ENCODE peak calls at places on chromosomes 12 and 14, in five cellular contexts. Q, J, M, Y and G are unnamed samples.

GRCh38 chr14:82905762-82906161 is 1372.1 kb upstream of the SEL1L start:
- DNase-seq in J (no peak), M (no peak), Y (no peak), Q (no peak), G (no peak)

GRCh38 chr12:83121886-83122622 is 435.3 kb downstream of the TMTC2 start:
- DNase-seq in Y (no peak), M (no peak), J (no peak), Q (no peak), G (no peak)

GRCh38 chr12:9741726-9742125 is 8.8 kb upstream of the CLECL1 start:
- DNase-seq in Q (no peak), Y (no peak), J (no peak), M (peak; percentile 95), G (no peak)

GRCh38 chr12:7555752-7556151 is 52.2 kb upstream of the CD163 start:
- DNase-seq in Q (no peak), M (no peak), J (no peak), Y (peak; percentile 65), G (no peak)

GRCh38 chr12:124505001-124505818 is 62.2 kb downstream of the NCOR2 start:
- DNase-seq in Y (no peak), J (no peak), Q (no peak), M (no peak), G (no peak)

GRCh38 chr12:127193341-127193740 is 1073.6 kb upstream of the TMEM132C start:
- DNase-seq in Q (no peak), M (no peak), J (no peak), Y (no peak), G (no peak)

GRCh38 chr12:41545761-41546160 is 357.6 kb downstream of the PDZRN4 start:
- DNase-seq in M (no peak), Y (no peak), J (no peak), Q (no peak), G (no peak)

GRCh38 chr14:102505775-102506598 is 3.6 kb downstream of the ANKRD9 start:
- DNase-seq in Q (no peak), Y (no peak), M (no peak), J (no peak), G (no peak)

GRCh38 chr12:53174881-53175491 is 5.5 kb upstream of the ZNF740 start:
- DNase-seq in Q (no peak), Y (peak; percentile 36), J (no peak), M (peak; percentile 49), G (no peak)

GRCh38 chr12:116426391-116427136 is 132.6 kb upstream of the MAP1LC3B2 start:
- DNase-seq in Y (peak; percentile 95), Q (no peak), J (peak; percentile 79), M (no peak), G (no peak)

GRCh38 chr14:61698216-61698980 is 3.1 kb downstream of the HIF1A start:
- DNase-seq in Y (no peak), M (no peak), J (no peak), Q (no peak), G (no peak)

GRCh38 chr14:59483360-59483759 is 848 bp downstream of the L3HYPDH start:
- DNase-seq in J (no peak), Q (no peak), M (no peak), Y (peak; percentile 33), G (no peak)

GRCh38 chr14:96246535-96246839 is 9.5 kb upstream of the BDKRB1 start:
- DNase-seq in J (peak; percentile 35), Y (peak; percentile 93), M (no peak), Q (no peak), G (no peak)

GRCh38 chr12:89251326-89252237 is 100.7 kb downstream of the DUSP6 start:
- DNase-seq in Y (no peak), J (no peak), M (no peak), Q (no peak), G (no peak)

GRCh38 chr12:110786012-110786411 is 43.3 kb upstream of the PPP1CC start:
- DNase-seq in J (no peak), M (no peak), Y (no peak), Q (no peak), G (no peak)

GRCh38 chr12:27575780-27576154 is 51.8 kb downstream of the PPFIBP1 start:
- DNase-seq in Y (no peak), J (no peak), Q (no peak), M (no peak), G (no peak)

GRCh38 chr12:99147150-99147549 is 500.4 kb upstream of the GARIN6 start:
- DNase-seq in M (no peak), Y (no peak), J (no peak), Q (no peak), G (no peak)

GRCh38 chr12:48002179-48002601 is 2.1 kb downstream of the COL2A1 start:
- DNase-seq in Q (no peak), M (no peak), Y (no peak), J (no peak), G (no peak)

GRCh38 chr12:66584673-66585072 is 94.2 kb downstream of the GRIP1 start:
- DNase-seq in Y (no peak), M (no peak), J (no peak), Q (no peak), G (no peak)

GRCh38 chr12:14384783-14385638 is 19.5 kb downstream of the ATF7IP start:
- DNase-seq in J (peak; percentile 47), Y (peak; percentile 67), M (peak; percentile 94), Q (peak; percentile 24), G (peak; percentile 15)

GRCh38 chr12:95955549-95956159 is 12.5 kb downstream of the AMDHD1 start:
- DNase-seq in M (no peak), Q (no peak), Y (no peak), J (no peak), G (no peak)

GRCh38 chr12:10175849-10176641 is 2.8 kb upstream of the TMEM52B start:
- DNase-seq in Q (no peak), M (no peak), Y (no peak), J (no peak), G (no peak)

GRCh38 chr12:4434299-4434698 is 11.3 kb downstream of the FGF6 start:
- DNase-seq in J (no peak), Q (no peak), Y (no peak), M (no peak), G (no peak)

GRCh38 chr14:62162998-62163589 is 400.9 kb downstream of the SNAPC1 start:
- DNase-seq in M (peak; percentile 24), Q (no peak), J (no peak), Y (peak; percentile 71), G (no peak)

GRCh38 chr14:53517276-53517960 is 364.3 kb upstream of the DDHD1 start:
- DNase-seq in J (no peak), Y (peak; percentile 18), M (no peak), Q (no peak), G (no peak)

GRCh38 chr14:57461777-57462320 is 31.8 kb downstream of the CCDC198 start:
- DNase-seq in Q (no peak), M (no peak), J (no peak), Y (no peak), G (no peak)

GRCh38 chr12:50509009-50509663 is 4.4 kb downstream of the DIP2B start:
- DNase-seq in Q (no peak), J (no peak), M (peak; percentile 53), Y (no peak), G (no peak)

GRCh38 chr14:101072531-101072930 is 169.0 kb upstream of the RTL1 start:
- DNase-seq in J (peak; percentile 7), M (no peak), Y (no peak), Q (no peak), G (no peak)